ENCODE peak calls at places on chromosomes 1 and 21, in four cellular contexts. U is K562, R is HL-60, P is GM12878. N is an unnamed sample.

GRCh38 chr1:205446828-205447227 is 9.0 kb downstream of the BLACAT1 start:
- DNase-seq in U (no peak), R (no peak), P (no peak), N (no peak)

GRCh38 chr1:208423522-208423921 is 179.3 kb upstream of the PLXNA2 start:
- DNase-seq in U (no peak), R (no peak), P (no peak), N (no peak)

GRCh38 chr1:150010388-150011115 is at the start of gene OTUD7B:
- DNase-seq in U (peak; percentile 95), R (peak; percentile 62), P (no peak), N (peak; percentile 66)

GRCh38 chr1:50667272-50667671 is 244.0 kb upstream of the DMRTA2 start:
- DNase-seq in U (no peak), R (no peak), P (no peak), N (no peak)

GRCh38 chr1:240294566-240294965 is 202.9 kb downstream of the FMN2 start:
- DNase-seq in U (no peak), R (no peak), P (no peak), N (no peak)

GRCh38 chr1:93215322-93215721 is 34.8 kb downstream of the CCDC18 start:
- DNase-seq in U (no peak), R (no peak), P (no peak), N (no peak)

GRCh38 chr1:18529714-18530113 is 49.0 kb downstream of the KLHDC7A start:
- DNase-seq in U (no peak), R (no peak), P (no peak), N (no peak)

GRCh38 chr21:33825898-33826297 is 89.7 kb downstream of the ATP5PO start:
- DNase-seq in U (no peak), R (no peak), P (no peak), N (no peak)

GRCh38 chr1:36763771-36764170 is 270.5 kb downstream of the GRIK3 start:
- DNase-seq in U (peak; percentile 19), R (no peak), P (no peak), N (no peak)

GRCh38 chr1:112698366-112699310 is 8.3 kb downstream of the RHOC start:
- DNase-seq in U (peak; percentile 82), R (no peak), P (no peak), N (no peak)

GRCh38 chr1:209491897-209492296 is 91.6 kb upstream of the CAMK1G start:
- DNase-seq in U (no peak), R (no peak), P (no peak), N (no peak)

GRCh38 chr1:209491496-209491895 is 92.0 kb upstream of the CAMK1G start:
- DNase-seq in U (no peak), R (no peak), P (no peak), N (no peak)

GRCh38 chr1:209491031-209491430 is 92.5 kb upstream of the CAMK1G start:
- DNase-seq in U (no peak), R (no peak), P (no peak), N (no peak)

GRCh38 chr1:209486861-209487260 is 96.7 kb upstream of the CAMK1G start:
- DNase-seq in U (no peak), R (no peak), P (no peak), N (no peak)

GRCh38 chr1:209490013-209490412 is 93.5 kb upstream of the CAMK1G start:
- DNase-seq in U (no peak), R (no peak), P (no peak), N (no peak)
- TF ChIP-seq SPI1 in U (no peak), R (no peak), P (no peak), N (no peak)

GRCh38 chr1:222369991-222370910 is 177.7 kb downstream of the HHIPL2 start:
- DNase-seq in U (no peak), R (no peak), P (no peak), N (no peak)
- TF ChIP-seq SPI1 in U (no peak), R (no peak), P (no peak), N (no peak)

DNA sequence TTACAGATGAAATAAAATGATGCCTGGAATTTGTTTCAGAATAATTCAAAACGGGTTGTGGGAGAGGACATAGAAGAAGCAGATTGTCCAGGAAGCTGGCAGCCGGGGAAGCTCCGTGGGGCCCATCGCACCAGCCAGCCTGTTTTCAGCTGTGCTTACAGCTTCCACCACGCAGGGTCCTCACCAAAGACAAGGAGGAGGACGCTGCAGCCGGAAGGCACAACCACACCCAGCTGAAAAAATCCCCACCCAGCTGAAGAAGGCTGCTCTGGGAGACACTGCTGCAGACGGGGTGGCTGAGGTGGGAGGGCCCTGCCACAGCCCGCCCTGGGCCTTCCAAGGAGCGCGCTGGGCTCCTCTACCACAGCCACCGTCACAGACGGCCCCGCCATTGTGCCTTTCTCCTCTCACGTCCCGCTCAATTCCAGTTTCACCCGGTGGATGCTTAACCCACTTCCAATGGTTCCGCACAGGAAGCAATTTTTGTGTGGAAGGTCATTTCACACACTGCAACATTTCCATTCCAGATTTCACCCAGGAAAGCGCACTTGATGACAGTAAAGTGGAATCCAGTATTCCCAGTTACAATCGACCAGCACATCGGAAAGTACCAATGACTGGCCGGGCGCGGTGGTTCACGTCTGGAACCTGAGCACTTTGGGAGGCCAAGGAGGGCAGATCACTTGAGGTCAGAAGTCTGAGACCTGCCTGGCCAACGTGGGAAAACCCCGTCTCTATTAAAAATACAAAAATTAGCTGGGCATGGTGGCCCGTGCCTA is 48.0 kb downstream of the NPHP4 start:
- DNase-seq in U (no peak), R (no peak), P (no peak), N (no peak)
- TF ChIP-seq SPI1 in U (no peak), R (no peak), P (no peak), N (no peak)

GRCh38 chr21:41692216-41692615 is 74.6 kb downstream of the RIPK4 start:
- DNase-seq in U (no peak), R (no peak), P (no peak), N (no peak)
- TF ChIP-seq SPI1 in U (no peak), R (no peak), P (no peak), N (no peak)

GRCh38 chr1:11703357-11704225 is 12.1 kb downstream of the DRAXIN start:
- DNase-seq in U (no peak), R (no peak), P (no peak), N (no peak)
- TF ChIP-seq SPI1 in U (peak; percentile 24), R (no peak), P (peak; percentile 21), N (no peak)

N was measured in GM12891.